ENCODE peak calls at places on chromosomes 6 and 20, in six cellular contexts. One of them, this sample, is unnamed.
A peak's percentile ranks its signal among the peaks of the same experiment; 100 is the strongest.

GRCh38 chr6:19830171-19830570 is 7.0 kb upstream of the ID4 start:
- DNase-seq in DMS153: no peak
- DNase-seq in activated naive CD8-positive, alpha-beta T cell treated with anti-CD3 and anti-CD28 coated beads, Interleukin-2, amount 50 U/mL, for 24 hours: no peak
- DNase-seq in HEK293T: no peak
- DNase-seq in activated naive CD4-positive, alpha-beta T cell treated with anti-CD3 and anti-CD28 coated beads for 36 hours: no peak
- DNase-seq in H7: no peak
- DNase-seq in this sample: no peak

GRCh38 chr20:3889489-3890409 is 562 bp downstream of the PANK2 start:
- DNase-seq in H7: peak; percentile 74
- DNase-seq in activated naive CD4-positive, alpha-beta T cell treated with anti-CD3 and anti-CD28 coated beads for 36 hours: peak; percentile 63
- DNase-seq in activated naive CD8-positive, alpha-beta T cell treated with anti-CD3 and anti-CD28 coated beads, Interleukin-2, amount 50 U/mL, for 24 hours: peak; percentile 67
- DNase-seq in DMS153: no peak
- DNase-seq in HEK293T: no peak
- DNase-seq in this sample: peak; percentile 39

GRCh38 chr6:63941747-63942470 is 306.3 kb downstream of the PHF3 start:
- DNase-seq in activated naive CD4-positive, alpha-beta T cell treated with anti-CD3 and anti-CD28 coated beads for 36 hours: no peak
- DNase-seq in DMS153: peak; percentile 68
- DNase-seq in H7: no peak
- DNase-seq in HEK293T: no peak
- DNase-seq in activated naive CD8-positive, alpha-beta T cell treated with anti-CD3 and anti-CD28 coated beads, Interleukin-2, amount 50 U/mL, for 24 hours: no peak
- DNase-seq in this sample: no peak

GRCh38 chr6:29499704-29500103 is 11.9 kb upstream of the MAS1L start:
- DNase-seq in activated naive CD8-positive, alpha-beta T cell treated with anti-CD3 and anti-CD28 coated beads, Interleukin-2, amount 50 U/mL, for 24 hours: no peak
- DNase-seq in HEK293T: no peak
- DNase-seq in H7: no peak
- DNase-seq in activated naive CD4-positive, alpha-beta T cell treated with anti-CD3 and anti-CD28 coated beads for 36 hours: no peak
- DNase-seq in DMS153: no peak
- DNase-seq in this sample: no peak

GRCh38 chr20:20712004-20712473 is 405 bp downstream of the RALGAPA2 start:
- DNase-seq in activated naive CD4-positive, alpha-beta T cell treated with anti-CD3 and anti-CD28 coated beads for 36 hours: peak; percentile 13
- DNase-seq in H7: no peak
- DNase-seq in activated naive CD8-positive, alpha-beta T cell treated with anti-CD3 and anti-CD28 coated beads, Interleukin-2, amount 50 U/mL, for 24 hours: peak; percentile 25
- DNase-seq in DMS153: no peak
- DNase-seq in HEK293T: peak; percentile 21
- DNase-seq in this sample: peak; percentile 48

GRCh38 chr20:9241232-9241692 is 172.4 kb downstream of the PLCB4 start:
- DNase-seq in HEK293T: no peak
- DNase-seq in activated naive CD8-positive, alpha-beta T cell treated with anti-CD3 and anti-CD28 coated beads, Interleukin-2, amount 50 U/mL, for 24 hours: no peak
- DNase-seq in H7: no peak
- DNase-seq in activated naive CD4-positive, alpha-beta T cell treated with anti-CD3 and anti-CD28 coated beads for 36 hours: no peak
- DNase-seq in DMS153: peak; percentile 57
- DNase-seq in this sample: no peak

GRCh38 chr6:39236742-39237141 is 7.5 kb upstream of the KCNK5 start:
- DNase-seq in HEK293T: no peak
- DNase-seq in activated naive CD4-positive, alpha-beta T cell treated with anti-CD3 and anti-CD28 coated beads for 36 hours: no peak
- DNase-seq in activated naive CD8-positive, alpha-beta T cell treated with anti-CD3 and anti-CD28 coated beads, Interleukin-2, amount 50 U/mL, for 24 hours: no peak
- DNase-seq in H7: no peak
- DNase-seq in DMS153: no peak
- DNase-seq in this sample: no peak

GRCh38 chr6:55798571-55798970 is 76.8 kb downstream of the BMP5 start:
- DNase-seq in H7: no peak
- DNase-seq in HEK293T: no peak
- DNase-seq in activated naive CD8-positive, alpha-beta T cell treated with anti-CD3 and anti-CD28 coated beads, Interleukin-2, amount 50 U/mL, for 24 hours: no peak
- DNase-seq in activated naive CD4-positive, alpha-beta T cell treated with anti-CD3 and anti-CD28 coated beads for 36 hours: no peak
- DNase-seq in DMS153: no peak
- DNase-seq in this sample: no peak

GRCh38 chr6:36984581-36985383 is 1.2 kb downstream of the MTCH1 start:
- DNase-seq in activated naive CD8-positive, alpha-beta T cell treated with anti-CD3 and anti-CD28 coated beads, Interleukin-2, amount 50 U/mL, for 24 hours: peak; percentile 73
- DNase-seq in H7: peak; percentile 89
- DNase-seq in HEK293T: peak; percentile 30
- DNase-seq in activated naive CD4-positive, alpha-beta T cell treated with anti-CD3 and anti-CD28 coated beads for 36 hours: peak; percentile 82
- DNase-seq in DMS153: no peak
- DNase-seq in this sample: peak; percentile 94

This sample was measured in GM23338.